ENCODE peak calls at places on chromosomes 6 and 20, in five cellular contexts. D is RWPE2, R is heart left ventricle, L is OCI-LY7, V is epithelial cell of esophagus. F is an unnamed sample.

GRCh38 chr6:144285548-144285797 is 338 bp downstream of the UTRN start:
- DNase-seq in R (no peak), V (no peak), L (no peak), D (no peak), F (no peak)

GRCh38 chr6:961407-961930 is 268.5 kb upstream of the EXOC2 start:
- DNase-seq in V (no peak), D (no peak), R (no peak), L (no peak), F (no peak)

GRCh38 chr6:134589512-134589911 is 271.6 kb upstream of the SGK1 start:
- DNase-seq in V (peak), L (no peak), R (no peak), D (peak), F (no peak)

GRCh38 chr6:119541132-119541905 is 191.8 kb upstream of the MAN1A1 start:
- DNase-seq in V (peak), R (no peak), D (no peak), L (no peak), F (no peak)

GRCh38 chr20:54306985-54307710 is 99.3 kb downstream of the PFDN4 start:
- DNase-seq in V (no peak), L (no peak), D (no peak), R (no peak), F (no peak)

GRCh38 chr6:136067731-136068341 is 182.3 kb downstream of the MTFR2 start:
- DNase-seq in D (no peak), L (no peak), V (peak), R (no peak), F (no peak)

GRCh38 chr6:24140572-24140971 is 14.6 kb downstream of the NRSN1 start:
- DNase-seq in V (no peak), R (peak), D (no peak), L (no peak), F (no peak)

GRCh38 chr6:7617954-7618764 is 28.2 kb downstream of the SNRNP48 start:
- DNase-seq in D (no peak), R (no peak), L (no peak), V (peak), F (no peak)

GRCh38 chr6:53112404-53112803 is 36.2 kb downstream of the GCM1 start:
- DNase-seq in D (peak), L (no peak), V (peak), R (no peak), F (no peak)

GRCh38 chr20:36273414-36274247 is 32.5 kb upstream of the DLGAP4 start:
- DNase-seq in R (no peak), L (peak), V (peak), D (peak), F (peak)

GRCh38 chr20:59153355-59153681 is 10.3 kb upstream of the ZNF831 start:
- DNase-seq in L (no peak), V (no peak), D (peak), R (no peak), F (no peak)

GRCh38 chr6:18495236-18495635 is 108.1 kb downstream of the RNF144B start:
- DNase-seq in V (no peak), D (no peak), L (no peak), R (no peak), F (no peak)

GRCh38 chr6:109304284-109305015 is 77.8 kb downstream of the CD164 start:
- DNase-seq in D (no peak), R (no peak), V (no peak), L (peak), F (peak)

GRCh38 chr6:43029120-43029519 is 7.7 kb downstream of the RRP36 start:
- DNase-seq in V (no peak), R (no peak), L (no peak), D (no peak), F (no peak)

GRCh38 chr6:4941782-4942672 is 61.8 kb downstream of the RPP40 start:
- DNase-seq in V (peak), L (no peak), D (no peak), R (no peak), F (no peak)

GRCh38 chr6:52390361-52390727 is 28.4 kb downstream of the PAQR8 start:
- DNase-seq in D (no peak), R (no peak), V (peak), L (peak), F (no peak)

GRCh38 chr20:51639206-51639832 is 96.8 kb upstream of the NFATC2 start:
- DNase-seq in V (peak), D (no peak), L (peak), R (peak), F (peak)

GRCh38 chr20:51641866-51642265 is 99.3 kb upstream of the NFATC2 start:
- DNase-seq in V (no peak), L (no peak), D (no peak), R (no peak), F (no peak)

GRCh38 chr20:51637241-51637640 is 94.7 kb upstream of the NFATC2 start:
- DNase-seq in V (no peak), R (no peak), L (no peak), D (no peak), F (no peak)

GRCh38 chr20:51643390-51643789 is 100.9 kb upstream of the NFATC2 start:
- DNase-seq in D (no peak), V (no peak), R (no peak), L (no peak), F (no peak)

GRCh38 chr20:51640743-51641142 is 98.2 kb upstream of the NFATC2 start:
- DNase-seq in R (no peak), V (no peak), L (no peak), D (no peak), F (no peak)
- TF ChIP-seq CTCF in R (no peak), V (no peak), L (no peak), D (no peak), F (no peak)

DNA sequence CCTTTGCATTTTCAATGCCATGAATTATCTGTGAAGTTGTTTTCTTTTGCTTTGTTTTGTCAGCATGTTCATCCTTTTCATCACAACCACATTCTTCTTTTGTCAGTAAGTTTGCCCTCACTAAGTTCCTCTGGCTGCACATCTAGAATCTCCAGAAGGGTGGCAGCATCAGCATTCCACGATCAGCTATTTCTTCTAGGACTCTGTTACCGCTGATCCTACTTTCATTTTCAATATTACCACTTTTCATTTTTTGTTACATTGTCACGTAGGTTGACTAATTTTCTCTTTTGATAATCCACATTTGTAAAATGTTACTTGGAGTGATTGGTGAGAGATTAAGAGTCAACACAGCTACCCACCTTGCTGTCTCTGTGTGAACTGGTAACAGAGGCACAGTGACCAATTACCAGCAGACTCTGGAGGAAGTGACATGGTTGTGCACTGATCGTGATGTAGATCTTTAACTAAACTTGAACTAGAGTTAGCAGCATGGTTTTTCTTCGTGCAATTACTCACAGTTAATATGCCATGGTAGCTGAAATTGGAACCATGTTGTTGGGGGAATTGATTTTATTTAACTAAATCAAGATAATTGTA is 307.9 kb upstream of the SLC35B3 start:
- DNase-seq in R (no peak), L (no peak), D (no peak), V (no peak), F (no peak)
- H3K4me3 ChIP-seq in R (no peak), L (no peak), D (no peak), V (no peak), F (no peak)

DNA sequence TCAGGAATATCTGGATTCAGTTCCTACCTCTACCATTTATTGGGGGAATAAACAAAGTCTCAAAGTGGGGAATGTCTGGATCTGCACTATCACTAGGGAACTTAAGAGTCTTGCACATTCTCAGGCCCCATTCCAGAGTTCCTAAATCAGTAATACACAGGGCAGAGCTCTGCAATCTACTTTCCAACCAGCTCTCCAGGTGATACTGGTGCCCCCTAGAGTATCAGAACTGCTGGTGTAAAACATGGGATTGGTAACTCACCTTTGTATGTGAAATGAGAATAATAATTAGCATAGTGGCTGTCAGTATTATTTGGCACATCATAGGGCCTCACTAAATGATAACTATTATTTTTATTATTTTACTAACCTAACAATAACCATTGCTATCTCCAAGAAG is 278.8 kb upstream of the IMPG1 start:
- DNase-seq in D (no peak), R (no peak), L (no peak), V (peak), F (peak)
- TF ChIP-seq CTCF in D (peak), R (no peak), L (peak), V (peak), F (peak)

GRCh38 chr20:19025430-19026120 is 186.9 kb upstream of the SLC24A3 start:
- DNase-seq in L (no peak), R (no peak), V (no peak), D (no peak), F (no peak)
- H3K4me3 ChIP-seq in L (no peak), R (no peak), V (no peak), D (no peak), F (no peak)

GRCh38 chr6:143060354-143060805 is 309 bp upstream of the AIG1 start:
- DNase-seq in V (peak), L (peak), R (peak), D (peak), F (peak)
- TF ChIP-seq CTCF in V (peak), L (peak), R (peak), D (peak), F (peak)

GRCh38 chr6:157304840-157305675 is 18.3 kb downstream of the TMEM242 start:
- DNase-seq in L (no peak), R (no peak), D (no peak), V (no peak), F (no peak)
- H3K4me3 ChIP-seq in L (no peak), R (no peak), D (no peak), V (no peak), F (no peak)

GRCh38 chr20:16748058-16748457 is at the start of gene OTOR:
- DNase-seq in V (no peak), R (no peak), D (no peak), L (no peak), F (no peak)

GRCh38 chr20:16752082-16752481 is 3.9 kb downstream of the OTOR start:
- DNase-seq in V (no peak), D (no peak), R (no peak), L (no peak), F (no peak)

GRCh38 chr20:16752901-16753300 is 4.7 kb downstream of the OTOR start:
- DNase-seq in R (no peak), D (no peak), L (no peak), V (no peak), F (no peak)

GRCh38 chr20:16747291-16747811 is 807 bp upstream of the OTOR start:
- DNase-seq in R (no peak), D (no peak), L (no peak), V (no peak), F (no peak)

GRCh38 chr20:16749573-16749972 is 1.4 kb downstream of the OTOR start:
- DNase-seq in L (no peak), D (no peak), R (no peak), V (no peak), F (peak)
- TF ChIP-seq CTCF in L (peak), D (peak), R (no peak), V (no peak), F (peak)

F was measured in WERI-Rb-1.